ENCODE peak calls at places on chromosomes 5 and 9, in six cellular contexts. One of them, this sample, is unnamed.

GRCh38 chr9:127801955-127802575 is 617 bp upstream of the FPGS start:
- DNase-seq in CD8-positive, alpha-beta T cell: no peak
- DNase-seq in dorsolateral prefrontal cortex: no peak
- DNase-seq in esophagus squamous epithelium: no peak
- DNase-seq in AG09309: no peak
- DNase-seq in cardiac muscle cell: peak; percentile 59
- DNase-seq in this sample: no peak

GRCh38 chr9:74304598-74304997 is 192.5 kb upstream of the RORB start:
- DNase-seq in CD8-positive, alpha-beta T cell: no peak
- DNase-seq in AG09309: no peak
- DNase-seq in esophagus squamous epithelium: no peak
- DNase-seq in dorsolateral prefrontal cortex: no peak
- DNase-seq in cardiac muscle cell: no peak
- DNase-seq in this sample: no peak

GRCh38 chr5:54217826-54218503 is 92.4 kb downstream of the ARL15 start:
- DNase-seq in AG09309: peak; percentile 57
- DNase-seq in dorsolateral prefrontal cortex: no peak
- DNase-seq in esophagus squamous epithelium: no peak
- DNase-seq in cardiac muscle cell: peak; percentile 69
- DNase-seq in CD8-positive, alpha-beta T cell: no peak
- DNase-seq in this sample: peak; percentile 32

GRCh38 chr9:114250235-114250568 is 72.7 kb upstream of the ORM1 start:
- DNase-seq in dorsolateral prefrontal cortex: peak; percentile 69
- DNase-seq in cardiac muscle cell: no peak
- DNase-seq in CD8-positive, alpha-beta T cell: no peak
- DNase-seq in esophagus squamous epithelium: no peak
- DNase-seq in AG09309: peak; percentile 76
- DNase-seq in this sample: no peak

GRCh38 chr9:128091144-128091543 is 23.1 kb downstream of the SLC25A25 start:
- DNase-seq in AG09309: peak; percentile 77
- DNase-seq in cardiac muscle cell: peak; percentile 84
- DNase-seq in dorsolateral prefrontal cortex: peak; percentile 70
- DNase-seq in esophagus squamous epithelium: no peak
- DNase-seq in CD8-positive, alpha-beta T cell: no peak
- DNase-seq in this sample: no peak

GRCh38 chr5:140642718-140643117 is 3.5 kb downstream of the TMCO6 start:
- DNase-seq in AG09309: peak; percentile 83
- DNase-seq in esophagus squamous epithelium: no peak
- DNase-seq in cardiac muscle cell: no peak
- DNase-seq in dorsolateral prefrontal cortex: no peak
- DNase-seq in CD8-positive, alpha-beta T cell: no peak
- DNase-seq in this sample: no peak

GRCh38 chr5:150780816-150781221 is 2.3 kb downstream of the SMIM3 start:
- DNase-seq in AG09309: peak; percentile 79
- DNase-seq in dorsolateral prefrontal cortex: no peak
- DNase-seq in CD8-positive, alpha-beta T cell: no peak
- DNase-seq in cardiac muscle cell: no peak
- DNase-seq in esophagus squamous epithelium: no peak
- DNase-seq in this sample: no peak

GRCh38 chr5:9546973-9547947 is 1.4 kb upstream of the SEMA5A start:
- DNase-seq in AG09309: peak; percentile 68
- DNase-seq in CD8-positive, alpha-beta T cell: no peak
- DNase-seq in cardiac muscle cell: peak; percentile 47
- DNase-seq in esophagus squamous epithelium: no peak
- DNase-seq in dorsolateral prefrontal cortex: no peak
- DNase-seq in this sample: no peak

GRCh38 chr5:64619609-64620008 is 70.7 kb upstream of the SHISAL2B start:
- DNase-seq in esophagus squamous epithelium: no peak
- DNase-seq in dorsolateral prefrontal cortex: no peak
- DNase-seq in AG09309: no peak
- DNase-seq in cardiac muscle cell: no peak
- DNase-seq in CD8-positive, alpha-beta T cell: no peak
- DNase-seq in this sample: no peak

GRCh38 chr5:54678737-54679136 is 161.2 kb downstream of the SNX18 start:
- DNase-seq in AG09309: no peak
- DNase-seq in esophagus squamous epithelium: no peak
- DNase-seq in dorsolateral prefrontal cortex: no peak
- DNase-seq in cardiac muscle cell: no peak
- DNase-seq in CD8-positive, alpha-beta T cell: no peak
- DNase-seq in this sample: no peak

GRCh38 chr5:135213466-135214239 is 179.6 kb upstream of the PITX1 start:
- DNase-seq in dorsolateral prefrontal cortex: no peak
- DNase-seq in CD8-positive, alpha-beta T cell: no peak
- DNase-seq in cardiac muscle cell: no peak
- DNase-seq in AG09309: no peak
- DNase-seq in esophagus squamous epithelium: no peak
- DNase-seq in this sample: no peak

GRCh38 chr5:43305948-43306563 is 7.2 kb downstream of the HMGCS1 start:
- DNase-seq in dorsolateral prefrontal cortex: no peak
- DNase-seq in cardiac muscle cell: peak; percentile 69
- DNase-seq in esophagus squamous epithelium: no peak
- DNase-seq in CD8-positive, alpha-beta T cell: no peak
- DNase-seq in AG09309: peak; percentile 50
- DNase-seq in this sample: no peak

GRCh38 chr5:82298668-82299067 is 20.5 kb upstream of the RPS23 start:
- DNase-seq in AG09309: no peak
- DNase-seq in dorsolateral prefrontal cortex: no peak
- DNase-seq in cardiac muscle cell: no peak
- DNase-seq in esophagus squamous epithelium: no peak
- DNase-seq in CD8-positive, alpha-beta T cell: no peak
- DNase-seq in this sample: no peak

GRCh38 chr9:131398204-131398603 is 4.3 kb downstream of the PRRC2B start:
- DNase-seq in AG09309: no peak
- DNase-seq in cardiac muscle cell: no peak
- DNase-seq in esophagus squamous epithelium: no peak
- DNase-seq in dorsolateral prefrontal cortex: no peak
- DNase-seq in CD8-positive, alpha-beta T cell: peak; percentile 72
- DNase-seq in this sample: peak; percentile 43

GRCh38 chr9:4796988-4797956 is 4.5 kb downstream of the RCL1 start:
- DNase-seq in AG09309: no peak
- DNase-seq in cardiac muscle cell: peak; percentile 63
- DNase-seq in esophagus squamous epithelium: no peak
- DNase-seq in dorsolateral prefrontal cortex: no peak
- DNase-seq in CD8-positive, alpha-beta T cell: no peak
- DNase-seq in this sample: no peak

GRCh38 chr5:180439911-180440769 is 54.0 kb upstream of the CNOT6 start:
- DNase-seq in dorsolateral prefrontal cortex: no peak
- DNase-seq in esophagus squamous epithelium: no peak
- DNase-seq in AG09309: no peak
- DNase-seq in CD8-positive, alpha-beta T cell: no peak
- DNase-seq in cardiac muscle cell: no peak
- DNase-seq in this sample: no peak

GRCh38 chr5:96961053-96961452 is 25.2 kb downstream of the LNPEP start:
- DNase-seq in cardiac muscle cell: no peak
- DNase-seq in esophagus squamous epithelium: no peak
- DNase-seq in AG09309: no peak
- DNase-seq in dorsolateral prefrontal cortex: no peak
- DNase-seq in CD8-positive, alpha-beta T cell: no peak
- DNase-seq in this sample: no peak

GRCh38 chr5:168819004-168819626 is 239.9 kb upstream of the PANK3 start:
- DNase-seq in CD8-positive, alpha-beta T cell: no peak
- DNase-seq in AG09309: no peak
- DNase-seq in esophagus squamous epithelium: no peak
- DNase-seq in cardiac muscle cell: no peak
- DNase-seq in dorsolateral prefrontal cortex: no peak
- DNase-seq in this sample: no peak

GRCh38 chr5:24365406-24365805 is 279.4 kb downstream of the CDH10 start:
- DNase-seq in dorsolateral prefrontal cortex: no peak
- DNase-seq in CD8-positive, alpha-beta T cell: no peak
- DNase-seq in esophagus squamous epithelium: no peak
- DNase-seq in cardiac muscle cell: no peak
- DNase-seq in AG09309: no peak
- DNase-seq in this sample: no peak

GRCh38 chr5:149667084-149667826 is 62.9 kb upstream of the PPARGC1B start:
- DNase-seq in cardiac muscle cell: no peak
- DNase-seq in AG09309: no peak
- DNase-seq in CD8-positive, alpha-beta T cell: no peak
- DNase-seq in dorsolateral prefrontal cortex: no peak
- DNase-seq in esophagus squamous epithelium: no peak
- DNase-seq in this sample: peak; percentile 44

GRCh38 chr5:66378407-66378806 is 217.8 kb upstream of the MAST4 start:
- DNase-seq in CD8-positive, alpha-beta T cell: no peak
- DNase-seq in AG09309: no peak
- DNase-seq in cardiac muscle cell: no peak
- DNase-seq in esophagus squamous epithelium: no peak
- DNase-seq in dorsolateral prefrontal cortex: no peak
- DNase-seq in this sample: no peak

GRCh38 chr9:13131991-13132390 is 147.5 kb downstream of the MPDZ start:
- DNase-seq in esophagus squamous epithelium: no peak
- DNase-seq in dorsolateral prefrontal cortex: no peak
- DNase-seq in cardiac muscle cell: no peak
- DNase-seq in CD8-positive, alpha-beta T cell: no peak
- DNase-seq in AG09309: no peak
- DNase-seq in this sample: no peak

GRCh38 chr9:76572205-76572550 is 113.2 kb downstream of the GCNT1 start:
- DNase-seq in cardiac muscle cell: no peak
- DNase-seq in CD8-positive, alpha-beta T cell: no peak
- DNase-seq in AG09309: no peak
- DNase-seq in esophagus squamous epithelium: no peak
- DNase-seq in dorsolateral prefrontal cortex: no peak
- DNase-seq in this sample: no peak

GRCh38 chr9:23545728-23546127 is 280.3 kb downstream of the ELAVL2 start:
- DNase-seq in dorsolateral prefrontal cortex: no peak
- DNase-seq in AG09309: no peak
- DNase-seq in cardiac muscle cell: no peak
- DNase-seq in esophagus squamous epithelium: no peak
- DNase-seq in CD8-positive, alpha-beta T cell: no peak
- DNase-seq in this sample: no peak

GRCh38 chr9:93620881-93621820 is 44.8 kb downstream of the PHF2 start:
- DNase-seq in CD8-positive, alpha-beta T cell: no peak
- DNase-seq in dorsolateral prefrontal cortex: no peak
- DNase-seq in esophagus squamous epithelium: no peak
- DNase-seq in AG09309: no peak
- DNase-seq in cardiac muscle cell: no peak
- DNase-seq in this sample: no peak

GRCh38 chr9:108017671-108018070 is 528.1 kb upstream of the KLF4 start:
- DNase-seq in esophagus squamous epithelium: no peak
- DNase-seq in CD8-positive, alpha-beta T cell: no peak
- DNase-seq in AG09309: no peak
- DNase-seq in cardiac muscle cell: no peak
- DNase-seq in dorsolateral prefrontal cortex: no peak
- DNase-seq in this sample: no peak

GRCh38 chr9:121353246-121353975 is 16.6 kb downstream of the STOM start:
- DNase-seq in esophagus squamous epithelium: no peak
- DNase-seq in cardiac muscle cell: no peak
- DNase-seq in AG09309: no peak
- DNase-seq in CD8-positive, alpha-beta T cell: peak; percentile 66
- DNase-seq in dorsolateral prefrontal cortex: no peak
- DNase-seq in this sample: no peak

GRCh38 chr5:96817496-96817895 is 9.8 kb upstream of the ERAP1 start:
- DNase-seq in esophagus squamous epithelium: no peak
- DNase-seq in CD8-positive, alpha-beta T cell: no peak
- DNase-seq in cardiac muscle cell: no peak
- DNase-seq in dorsolateral prefrontal cortex: no peak
- DNase-seq in AG09309: no peak
- DNase-seq in this sample: peak; percentile 63

GRCh38 chr5:37721447-37721871 is 118.4 kb downstream of the GDNF start:
- DNase-seq in CD8-positive, alpha-beta T cell: no peak
- DNase-seq in cardiac muscle cell: no peak
- DNase-seq in esophagus squamous epithelium: no peak
- DNase-seq in AG09309: no peak
- DNase-seq in dorsolateral prefrontal cortex: no peak
- DNase-seq in this sample: no peak

GRCh38 chr5:95572016-95572415 is 17.1 kb downstream of the ARSK start:
- DNase-seq in AG09309: no peak
- DNase-seq in dorsolateral prefrontal cortex: no peak
- DNase-seq in cardiac muscle cell: no peak
- DNase-seq in esophagus squamous epithelium: no peak
- DNase-seq in CD8-positive, alpha-beta T cell: no peak
- DNase-seq in this sample: no peak

GRCh38 chr9:69750085-69750484 is 9.7 kb downstream of the PTAR1 start:
- DNase-seq in esophagus squamous epithelium: no peak
- DNase-seq in dorsolateral prefrontal cortex: no peak
- DNase-seq in CD8-positive, alpha-beta T cell: no peak
- DNase-seq in AG09309: no peak
- DNase-seq in cardiac muscle cell: no peak
- DNase-seq in this sample: no peak

DNA sequence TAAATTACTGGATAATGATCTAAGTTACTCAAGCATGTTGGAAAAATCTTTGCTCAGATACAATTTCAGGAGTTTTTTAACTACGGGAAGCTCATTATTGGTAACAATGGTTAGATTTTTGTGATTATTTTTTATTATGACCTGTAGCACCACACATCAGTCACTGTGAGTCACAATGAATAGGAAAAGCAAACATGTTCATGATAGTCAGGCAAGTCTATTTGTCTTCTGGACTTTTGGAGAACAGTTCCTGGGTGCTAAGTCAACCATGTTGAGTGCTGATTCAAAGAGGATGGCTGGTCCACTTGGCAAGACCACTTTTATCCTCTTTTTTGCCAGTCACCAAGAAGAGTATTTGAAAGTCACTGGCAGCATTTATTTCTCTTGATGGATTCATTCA is 403.2 kb downstream of the KIF4B start:
- DNase-seq in dorsolateral prefrontal cortex: no peak
- DNase-seq in esophagus squamous epithelium: no peak
- DNase-seq in cardiac muscle cell: no peak
- DNase-seq in CD8-positive, alpha-beta T cell: no peak
- DNase-seq in AG09309: no peak
- DNase-seq in this sample: no peak
- TF ChIP-seq CTCF in dorsolateral prefrontal cortex: no peak
- TF ChIP-seq CTCF in esophagus squamous epithelium: no peak
- TF ChIP-seq CTCF in cardiac muscle cell: no peak
- TF ChIP-seq CTCF in CD8-positive, alpha-beta T cell: no peak
- TF ChIP-seq CTCF in AG09309: no peak
- TF ChIP-seq CTCF in this sample: no peak

DNA sequence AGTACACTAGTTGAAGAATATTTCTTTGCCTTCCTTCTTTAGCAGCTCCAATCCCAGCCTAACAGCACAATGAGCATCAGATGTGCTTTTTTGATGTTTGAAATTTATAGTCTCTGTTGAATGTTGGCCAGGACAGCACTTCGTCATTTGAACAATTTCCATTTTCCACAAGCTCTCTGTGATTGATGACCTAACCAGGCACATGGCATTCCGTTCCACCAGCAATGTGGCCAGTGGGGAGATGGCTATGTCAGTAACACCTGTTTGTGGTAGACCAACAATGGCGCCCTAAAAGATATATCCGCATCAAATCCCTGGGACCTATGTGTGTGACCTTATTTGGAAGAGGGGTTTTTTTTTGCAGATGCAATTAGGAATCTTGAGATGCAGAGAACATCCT is 66.8 kb downstream of the PALM2AKAP2 start:
- DNase-seq in cardiac muscle cell: no peak
- DNase-seq in esophagus squamous epithelium: no peak
- DNase-seq in CD8-positive, alpha-beta T cell: no peak
- DNase-seq in dorsolateral prefrontal cortex: no peak
- DNase-seq in AG09309: no peak
- DNase-seq in this sample: no peak
- TF ChIP-seq CTCF in cardiac muscle cell: no peak
- TF ChIP-seq CTCF in esophagus squamous epithelium: no peak
- TF ChIP-seq CTCF in CD8-positive, alpha-beta T cell: no peak
- TF ChIP-seq CTCF in dorsolateral prefrontal cortex: no peak
- TF ChIP-seq CTCF in AG09309: no peak
- TF ChIP-seq CTCF in this sample: no peak

GRCh38 chr5:138032028-138032571 is 779 bp downstream of the FAM13B start:
- DNase-seq in CD8-positive, alpha-beta T cell: peak; percentile 54
- DNase-seq in AG09309: no peak
- DNase-seq in cardiac muscle cell: peak; percentile 68
- DNase-seq in dorsolateral prefrontal cortex: peak; percentile 29
- DNase-seq in esophagus squamous epithelium: peak; percentile 36
- DNase-seq in this sample: no peak
- TF ChIP-seq CTCF in CD8-positive, alpha-beta T cell: no peak
- TF ChIP-seq CTCF in AG09309: no peak
- TF ChIP-seq CTCF in cardiac muscle cell: no peak
- TF ChIP-seq CTCF in dorsolateral prefrontal cortex: peak; percentile 17
- TF ChIP-seq CTCF in esophagus squamous epithelium: peak; percentile 5
- TF ChIP-seq CTCF in this sample: no peak

GRCh38 chr5:132526974-132527564 is 16.3 kb downstream of the IL5 start:
- DNase-seq in cardiac muscle cell: no peak
- DNase-seq in dorsolateral prefrontal cortex: no peak
- DNase-seq in AG09309: no peak
- DNase-seq in esophagus squamous epithelium: no peak
- DNase-seq in CD8-positive, alpha-beta T cell: no peak
- DNase-seq in this sample: no peak
- TF ChIP-seq CTCF in cardiac muscle cell: no peak
- TF ChIP-seq CTCF in dorsolateral prefrontal cortex: no peak
- TF ChIP-seq CTCF in AG09309: no peak
- TF ChIP-seq CTCF in esophagus squamous epithelium: no peak
- TF ChIP-seq CTCF in CD8-positive, alpha-beta T cell: peak; percentile 70
- TF ChIP-seq CTCF in this sample: no peak